ENCODE peak calls at places on chromosomes 16 and 17, in six cellular contexts. B is A549, U is thoracic aorta, Y is OCI-LY7, Q is mucosa of descending colon, A is psoas muscle. J is an unnamed sample. For H3K4me1 and H3K9me3, the result is how much of the 10 kb centered on the place peaks cover.

GRCh38 chr17:76337413-76337777 is 16.3 kb downstream of the PRPSAP1 start:
- DNase-seq in U (no peak), B (no peak), Y (no peak), Q (no peak), A (no peak), J (no peak)

GRCh38 chr17:39462644-39463375 is 1.5 kb downstream of the CDK12 start:
- DNase-seq in Y (peak), B (peak), U (no peak), A (no peak), Q (peak), J (no peak)

GRCh38 chr16:86669937-86670772 is 91.8 kb downstream of the FOXL1 start:
- DNase-seq in U (no peak), Y (no peak), A (peak), B (no peak), Q (no peak), J (no peak)

GRCh38 chr17:31787857-31788570 is 71.0 kb downstream of the COPRS start:
- DNase-seq in Y (no peak), A (no peak), Q (no peak), B (peak), U (peak), J (peak)

GRCh38 chr17:32518856-32519768 is 32.3 kb downstream of the CDK5R1 start:
- DNase-seq in B (no peak), Y (no peak), U (no peak), Q (peak), A (peak), J (no peak)

GRCh38 chr17:2013994-2014317 is 11.2 kb downstream of the RTN4RL1 start:
- DNase-seq in Y (no peak), A (peak), B (no peak), U (no peak), Q (no peak), J (no peak)

GRCh38 chr17:43832168-43832975 is 574 bp downstream of the MPP3 start:
- DNase-seq in Y (no peak), Q (peak), U (no peak), B (peak), A (peak), J (peak)

GRCh38 chr17:74430706-74431567 is 951 bp upstream of the GPRC5C start:
- DNase-seq in A (peak), B (peak), Q (peak), U (peak), Y (no peak), J (peak)

GRCh38 chr17:6642592-6642991 is 1.7 kb downstream of the TXNDC17 start:
- DNase-seq in Q (no peak), B (no peak), U (no peak), A (no peak), Y (no peak), J (no peak)

GRCh38 chr17:68972119-68972704 is 17.0 kb upstream of the ABCA8 start:
- DNase-seq in B (peak), Y (peak), A (no peak), U (no peak), Q (no peak), J (no peak)

GRCh38 chr17:13118311-13118710 is 100.5 kb upstream of the ELAC2 start:
- DNase-seq in B (no peak), U (no peak), Y (no peak), A (no peak), Q (no peak), J (no peak)

GRCh38 chr17:48429156-48429555 is 858 bp downstream of the SKAP1 start:
- DNase-seq in Y (no peak), A (no peak), Q (no peak), B (no peak), U (no peak), J (no peak)

GRCh38 chr16:8751481-8752311 is 45.7 kb downstream of the TMEM186 start:
- DNase-seq in U (no peak), A (no peak), Q (no peak), Y (no peak), B (peak), J (no peak)

GRCh38 chr16:87570938-87571867 is 31.1 kb upstream of the JPH3 start:
- DNase-seq in A (no peak), B (peak), U (peak), Q (peak), Y (peak), J (peak)

GRCh38 chr17:2271985-2272702 is 31.4 kb downstream of the SMG6 start:
- DNase-seq in U (no peak), B (no peak), Q (no peak), A (no peak), Y (no peak), J (no peak)

GRCh38 chr17:7839890-7840260 is 5.9 kb downstream of the KDM6B start:
- DNase-seq in U (no peak), Y (peak), B (peak), Q (peak), A (no peak), J (no peak)

GRCh38 chr16:80631581-80631980 is 90.8 kb downstream of the DYNLRB2 start:
- DNase-seq in Y (no peak), A (no peak), Q (no peak), B (no peak), U (no peak), J (no peak)

GRCh38 chr17:78337244-78338109 is 22.4 kb downstream of the SOCS3 start:
- DNase-seq in A (no peak), U (no peak), Y (peak), B (peak), Q (no peak), J (no peak)

GRCh38 chr17:44768505-44769142 is 9.8 kb downstream of the ADAM11 start:
- DNase-seq in Q (no peak), B (no peak), Y (no peak), U (no peak), A (no peak), J (no peak)

GRCh38 chr17:4582691-4583090 is 1.6 kb upstream of the SMTNL2 start:
- DNase-seq in B (no peak), U (no peak), A (peak), Q (no peak), Y (no peak), J (no peak)

GRCh38 chr17:4708436-4708835 is 2.0 kb upstream of the ARRB2 start:
- DNase-seq in Q (no peak), U (no peak), A (no peak), Y (peak), B (peak), J (peak)

GRCh38 chr17:71361691-71362450 is 758.9 kb upstream of the SOX9 start:
- DNase-seq in B (no peak), A (no peak), Q (no peak), U (no peak), Y (no peak), J (no peak)

GRCh38 chr17:35117984-35118383 is 1.7 kb downstream of the RAD51D start:
- DNase-seq in Q (no peak), U (no peak), B (peak), A (no peak), Y (peak), J (no peak)

GRCh38 chr17:4945176-4945943 is 3.0 kb downstream of the PFN1 start:
- DNase-seq in U (no peak), Q (peak), B (peak), Y (peak), A (peak), J (peak)

GRCh38 chr17:54947396-54947795 is 21.1 kb downstream of the COX11 start:
- DNase-seq in A (no peak), Q (no peak), B (no peak), U (no peak), Y (no peak), J (no peak)

GRCh38 chr16:67169011-67169451 is 1.3 kb upstream of the NOL3 start:
- DNase-seq in B (no peak), A (no peak), Q (no peak), U (no peak), Y (no peak), J (no peak)

GRCh38 chr16:50671644-50672260 is 9.4 kb downstream of the SNX20 start:
- DNase-seq in Y (peak), A (no peak), Q (no peak), B (peak), U (no peak), J (no peak)

GRCh38 chr17:69066482-69066881 is 5.8 kb upstream of the ABCA9 start:
- DNase-seq in U (no peak), B (no peak), Q (no peak), Y (no peak), A (no peak), J (no peak)

GRCh38 chr17:80877829-80878303 is 113.8 kb upstream of the CHMP6 start:
- DNase-seq in A (peak), Q (peak), Y (no peak), U (no peak), B (no peak), J (no peak)
- H3K4me1 ChIP-seq in A (under half), Q (under half), Y (under half), U (under half), B (under half), J (under half)

DNA sequence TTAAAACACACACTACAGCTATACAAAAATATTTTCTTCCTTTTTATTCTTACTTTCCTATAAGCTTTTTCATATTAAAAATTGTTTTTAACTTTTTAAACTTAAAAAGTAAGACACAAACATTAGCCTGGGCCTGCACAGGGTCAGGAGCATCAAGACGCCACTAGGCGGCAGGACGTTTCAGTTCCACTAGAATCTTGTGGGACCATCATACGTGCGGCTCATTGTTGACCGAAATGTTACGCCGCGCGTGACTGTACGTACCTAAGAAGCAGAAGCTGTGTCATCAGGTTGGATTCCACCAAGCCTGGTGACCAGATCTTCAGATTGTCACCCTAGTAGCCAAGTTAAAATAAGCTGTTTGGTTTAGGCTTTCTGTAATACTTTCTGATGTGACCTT is 47.1 kb downstream of the USP10 start:
- DNase-seq in Q (no peak), Y (peak), U (no peak), B (peak), A (peak), J (no peak)
- TF ChIP-seq CTCF in Q (no peak), Y (peak), U (peak), B (peak), A (peak), J (no peak)

GRCh38 chr16:24378999-24379398 is 122.9 kb downstream of the CACNG3 start:
- DNase-seq in U (no peak), Y (no peak), Q (no peak), A (no peak), B (no peak), J (no peak)

GRCh38 chr16:24382929-24383328 is 126.8 kb downstream of the CACNG3 start:
- DNase-seq in U (no peak), A (no peak), B (no peak), Y (no peak), Q (no peak), J (no peak)

DNA sequence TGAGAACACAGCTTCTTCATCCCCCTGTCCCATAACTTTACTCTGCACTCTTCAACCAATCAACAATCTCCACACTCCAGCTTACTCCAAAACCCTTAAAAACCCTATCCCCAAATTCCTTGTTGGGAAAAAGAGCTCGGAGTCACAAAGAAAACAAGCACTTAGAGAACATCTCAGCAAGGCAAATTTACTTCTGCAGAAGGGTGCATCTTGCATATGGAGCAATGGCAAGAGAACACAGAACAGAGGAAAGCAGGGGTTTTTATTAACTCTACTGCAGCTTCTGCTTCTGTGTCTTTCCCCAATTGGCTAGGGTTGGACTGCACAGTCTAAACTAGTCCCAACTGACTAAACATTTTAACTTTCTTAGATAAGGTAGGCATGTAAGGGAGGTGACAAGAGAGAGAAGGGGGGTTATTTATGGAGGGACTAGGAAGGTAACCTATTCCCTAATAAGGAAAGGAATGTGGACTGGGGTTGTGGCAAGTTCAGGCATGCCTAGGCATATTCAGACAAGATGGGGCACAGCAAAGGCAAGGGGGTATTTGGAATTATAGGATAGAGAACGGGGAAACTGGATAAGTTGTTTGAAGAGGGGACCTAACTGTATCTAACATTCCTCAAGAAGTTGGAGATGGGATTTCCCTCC is 125.5 kb downstream of the CACNG3 start:
- DNase-seq in B (no peak), Q (no peak), Y (no peak), A (no peak), U (no peak), J (no peak)
- H3K9me3 ChIP-seq in B (under half), Q (under half), Y (under half), A (under half), U (under half), J (under half)

GRCh38 chr17:49787932-49788442 is 494 bp upstream of the KAT7 start:
- DNase-seq in A (no peak), B (no peak), Y (no peak), U (no peak), Q (no peak), J (no peak)
- H3K4me1 ChIP-seq in A (under half), B (under half), Y (under half), U (half or more), Q (under half), J (under half)

GRCh38 chr17:17200311-17200710 is 5.8 kb downstream of the PLD6 start:
- DNase-seq in U (no peak), B (no peak), Q (no peak), A (no peak), Y (no peak), J (no peak)

GRCh38 chr17:17201907-17202306 is 4.2 kb downstream of the PLD6 start:
- DNase-seq in B (no peak), U (no peak), Y (no peak), A (no peak), Q (no peak), J (no peak)

GRCh38 chr17:17201271-17201670 is 4.9 kb downstream of the PLD6 start:
- DNase-seq in Q (no peak), U (no peak), B (no peak), A (no peak), Y (no peak), J (no peak)

GRCh38 chr17:17203173-17203730 is 2.9 kb downstream of the PLD6 start:
- DNase-seq in Y (no peak), B (no peak), U (no peak), Q (no peak), A (no peak), J (no peak)

GRCh38 chr17:17200831-17201230 is 5.3 kb downstream of the PLD6 start:
- DNase-seq in Q (no peak), U (no peak), B (no peak), Y (no peak), A (no peak), J (no peak)
- TF ChIP-seq CTCF in Q (no peak), U (no peak), B (no peak), Y (no peak), A (no peak), J (no peak)

GRCh38 chr17:57391857-57392256 is 135.5 kb downstream of the MSI2 start:
- DNase-seq in A (no peak), Q (no peak), B (no peak), Y (no peak), U (no peak), J (no peak)

GRCh38 chr17:57388326-57388725 is 132.0 kb downstream of the MSI2 start:
- DNase-seq in Q (no peak), Y (no peak), U (no peak), B (no peak), A (no peak), J (no peak)

GRCh38 chr17:57387575-57387974 is 131.3 kb downstream of the MSI2 start:
- DNase-seq in Y (no peak), B (no peak), A (no peak), Q (no peak), U (no peak), J (no peak)

GRCh38 chr17:57391076-57391825 is 134.9 kb downstream of the MSI2 start:
- DNase-seq in Y (no peak), B (no peak), U (no peak), A (no peak), Q (no peak), J (no peak)

DNA sequence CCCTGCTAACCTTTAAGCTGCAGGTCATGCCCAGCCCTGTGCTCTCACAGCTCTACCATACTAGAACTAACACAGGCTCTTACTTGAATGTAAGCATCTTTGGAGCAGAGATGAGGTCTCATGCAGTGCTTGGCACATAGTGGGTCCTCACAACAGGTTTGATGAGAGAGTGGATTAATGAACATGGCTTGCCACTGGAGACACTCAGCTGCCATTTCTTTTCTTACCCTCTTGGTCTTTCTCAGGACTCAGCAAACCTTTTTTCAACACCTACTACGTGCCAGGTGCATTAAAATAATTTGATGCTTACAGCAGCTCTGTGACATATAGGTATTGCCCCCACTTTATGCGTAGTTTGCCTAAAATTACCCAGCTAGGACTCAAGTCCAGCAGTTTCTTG is 133.2 kb downstream of the MSI2 start:
- DNase-seq in B (no peak), A (no peak), U (no peak), Y (no peak), Q (no peak), J (no peak)
- H3K9me3 ChIP-seq in B (under half), A (under half), U (under half), Y (under half), Q (under half), J (under half)

GRCh38 chr16:82059983-82060421 is 24.9 kb downstream of the HSD17B2 start:
- DNase-seq in A (no peak), U (no peak), Q (no peak), B (no peak), Y (no peak), J (no peak)
- H3K4me1 ChIP-seq in A (under half), U (under half), Q (under half), B (under half), Y (under half), J (under half)

DNA sequence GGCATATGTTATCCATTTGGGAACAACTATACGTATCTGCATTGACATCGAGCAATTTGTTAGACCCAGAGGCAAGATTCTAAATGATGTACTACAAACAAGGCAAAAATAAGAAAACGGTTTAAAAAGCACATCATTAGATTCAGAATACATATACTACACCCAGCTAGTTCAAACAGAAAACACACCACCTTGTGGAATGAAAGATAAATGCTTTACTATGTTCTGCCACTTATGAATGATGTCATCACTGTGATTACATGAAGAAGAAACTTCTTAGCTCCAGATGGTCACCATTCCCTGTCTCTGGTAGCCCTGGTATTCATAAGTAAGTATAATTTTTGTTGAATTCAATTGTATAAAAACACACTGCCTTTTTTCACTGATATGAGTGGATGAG is 7.8 kb downstream of the NACA2 start:
- DNase-seq in U (no peak), Y (peak), B (peak), Q (no peak), A (no peak), J (no peak)
- TF ChIP-seq CTCF in U (no peak), Y (peak), B (peak), Q (no peak), A (no peak), J (no peak)

DNA sequence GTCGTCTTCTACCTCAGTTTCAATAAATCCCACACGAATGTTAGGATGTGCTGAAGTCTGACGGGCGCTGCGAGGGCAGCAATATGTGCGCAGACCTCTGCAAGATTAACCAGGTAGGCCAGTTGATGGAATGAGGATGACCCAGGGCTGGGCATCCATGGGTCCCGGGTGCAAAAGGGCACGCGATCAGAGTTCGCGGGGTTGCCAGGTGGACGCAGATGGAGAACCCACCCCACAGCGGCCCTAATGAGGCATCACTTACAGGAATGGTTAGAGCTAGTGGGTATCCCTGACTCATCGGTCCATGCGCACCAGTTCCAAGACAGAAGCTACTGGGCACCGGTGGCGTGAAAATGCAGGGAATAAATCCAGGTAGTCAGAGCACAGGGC is 2116.0 kb downstream of the TP53TG3F start:
- DNase-seq in B (no peak), Y (no peak), A (no peak), U (no peak), Q (no peak), J (no peak)
- H3K9me3 ChIP-seq in B (under half), Y (under half), A (under half), U (under half), Q (half or more), J (under half)

DNA sequence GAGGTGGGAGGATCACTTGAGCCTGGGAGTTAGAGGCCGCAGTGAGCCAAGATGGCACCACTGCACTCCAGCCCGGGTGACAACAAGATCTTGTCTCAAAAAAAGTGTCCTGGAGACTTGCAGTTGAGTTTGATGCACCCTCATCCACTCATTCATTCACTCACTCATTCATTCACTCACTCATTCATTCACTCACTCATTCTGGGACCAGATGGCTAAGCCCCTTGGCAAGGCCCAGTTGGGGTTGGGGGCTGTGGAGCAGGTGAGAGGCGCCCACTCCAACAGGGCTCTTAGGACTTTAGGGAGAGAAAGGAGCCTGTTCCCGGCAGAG is 1.1 kb upstream of the AATK start:
- DNase-seq in A (no peak), B (no peak), Y (no peak), U (no peak), Q (no peak), J (no peak)
- H3K4me1 ChIP-seq in A (under half), B (under half), Y (under half), U (under half), Q (under half), J (under half)

J was measured in lung.